ENCODE peak calls at places on chromosomes 12 and 14, in five cellular contexts. F, I, N, S and J are unnamed samples. For H3K9me3, the result is how much of the 10 kb centered on the place peaks cover.

GRCh38 chr14:89720076-89720687 is 234.3 kb downstream of the EFCAB11 start:
- DNase-seq in F (no peak), N (no peak), I (no peak), S (no peak), J (no peak)

GRCh38 chr14:104437703-104438102 is 141.9 kb upstream of the C14orf180 start:
- DNase-seq in I (no peak), F (no peak), S (no peak), N (peak), J (no peak)

GRCh38 chr12:69732088-69732487 is 6.6 kb upstream of the RAB3IP start:
- DNase-seq in I (no peak), S (no peak), F (no peak), N (no peak), J (no peak)

GRCh38 chr12:105834496-105834895 is 304.3 kb downstream of the NUAK1 start:
- DNase-seq in F (no peak), S (no peak), N (no peak), I (no peak), J (no peak)

GRCh38 chr14:49796025-49796424 is 28.1 kb downstream of the KLHDC2 start:
- DNase-seq in S (no peak), F (no peak), I (no peak), N (no peak), J (no peak)

GRCh38 chr12:5965950-5966383 is 20.9 kb upstream of the ANO2 start:
- DNase-seq in N (peak), I (peak), S (peak), F (peak), J (peak)

GRCh38 chr12:21852251-21852650 is 77.7 kb upstream of the KCNJ8 start:
- DNase-seq in I (no peak), S (no peak), N (no peak), F (no peak), J (no peak)

GRCh38 chr12:40598073-40598472 is 94.2 kb upstream of the CNTN1 start:
- DNase-seq in I (no peak), F (no peak), S (no peak), N (no peak), J (no peak)

GRCh38 chr14:23577710-23578392 is 739 bp downstream of the JPH4 start:
- DNase-seq in I (no peak), N (no peak), F (no peak), S (no peak), J (no peak)

GRCh38 chr12:7144414-7145120 is 14.4 kb downstream of the CLSTN3 start:
- DNase-seq in S (no peak), I (no peak), F (no peak), N (peak), J (peak)

GRCh38 chr14:43535231-43535838 is 971.7 kb downstream of the FSCB start:
- DNase-seq in S (no peak), N (no peak), F (no peak), I (no peak), J (no peak)

GRCh38 chr12:95582230-95583058 is 31.2 kb upstream of the USP44 start:
- DNase-seq in I (no peak), N (no peak), F (no peak), S (no peak), J (no peak)

GRCh38 chr14:68141531-68142088 is 322.0 kb downstream of the RAD51B start:
- DNase-seq in F (no peak), N (no peak), I (no peak), S (no peak), J (no peak)

GRCh38 chr14:75268638-75269550 is 9.7 kb upstream of the FOS start:
- DNase-seq in N (no peak), I (no peak), F (no peak), S (no peak), J (no peak)

GRCh38 chr12:124456133-124456651 is 111.2 kb downstream of the NCOR2 start:
- DNase-seq in I (no peak), S (no peak), N (no peak), F (no peak), J (no peak)
- H3K4me3 ChIP-seq in I (no peak), S (no peak), N (peak), F (no peak), J (no peak)

DNA sequence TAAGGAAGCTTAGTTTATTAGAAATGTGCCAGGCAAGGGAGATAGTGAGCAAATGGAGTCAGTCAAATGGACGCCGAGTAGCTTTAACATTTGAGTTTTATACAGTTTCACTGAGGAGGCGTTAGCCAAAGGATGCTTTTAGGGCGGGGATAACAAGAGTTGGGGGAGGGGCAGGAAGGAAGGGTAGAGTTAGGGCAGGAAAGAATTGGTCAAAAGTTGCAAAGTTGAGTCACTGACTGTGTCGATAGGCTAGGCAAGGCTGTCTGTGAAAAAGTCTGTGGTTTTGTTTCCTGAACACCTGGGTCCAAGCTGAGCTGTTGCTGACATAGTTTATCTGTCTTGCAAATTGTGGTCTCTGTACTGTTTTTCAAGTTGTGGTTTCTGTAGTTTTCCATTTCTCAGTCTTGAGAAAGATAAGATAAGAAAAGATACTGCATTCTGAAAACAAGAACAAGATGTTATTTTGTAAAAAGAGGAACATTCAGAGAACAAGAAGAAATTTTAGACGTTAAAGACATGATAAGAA is 62.6 kb upstream of the RESF1 start:
- DNase-seq in F (peak), S (no peak), I (peak), N (no peak), J (peak)
- H3K9me3 ChIP-seq in F (under half), S (under half), I (under half), N (under half), J (under half)

DNA sequence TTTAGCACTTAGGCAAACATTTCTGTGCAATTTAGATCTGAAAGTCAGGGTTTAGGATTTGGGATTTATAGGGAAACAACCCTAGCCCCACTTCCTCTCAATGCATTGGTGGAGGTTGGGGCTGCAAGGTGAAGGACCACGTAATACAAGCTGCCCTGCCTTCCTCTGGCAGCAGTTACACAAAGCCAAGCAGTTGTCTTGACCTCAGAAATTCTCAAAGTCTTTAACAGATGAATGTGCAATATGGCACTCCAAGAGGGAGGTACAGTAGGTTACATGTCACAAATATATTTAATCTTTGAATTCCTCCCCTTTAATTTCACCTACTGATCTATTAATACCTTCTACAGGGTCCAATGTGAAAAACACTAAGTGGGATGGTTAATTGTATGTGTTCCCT is 23.9 kb downstream of the IFNG-AS1 start:
- DNase-seq in S (no peak), N (no peak), F (no peak), I (no peak), J (no peak)
- H3K4me3 ChIP-seq in S (no peak), N (no peak), F (no peak), I (no peak), J (no peak)

GRCh38 chr14:80678436-80678835 is 263.1 kb downstream of the CEP128 start:
- DNase-seq in I (no peak), F (no peak), S (no peak), N (no peak), J (no peak)

GRCh38 chr14:80679273-80679672 is 262.3 kb downstream of the CEP128 start:
- DNase-seq in S (no peak), I (no peak), N (no peak), F (no peak), J (no peak)

DNA sequence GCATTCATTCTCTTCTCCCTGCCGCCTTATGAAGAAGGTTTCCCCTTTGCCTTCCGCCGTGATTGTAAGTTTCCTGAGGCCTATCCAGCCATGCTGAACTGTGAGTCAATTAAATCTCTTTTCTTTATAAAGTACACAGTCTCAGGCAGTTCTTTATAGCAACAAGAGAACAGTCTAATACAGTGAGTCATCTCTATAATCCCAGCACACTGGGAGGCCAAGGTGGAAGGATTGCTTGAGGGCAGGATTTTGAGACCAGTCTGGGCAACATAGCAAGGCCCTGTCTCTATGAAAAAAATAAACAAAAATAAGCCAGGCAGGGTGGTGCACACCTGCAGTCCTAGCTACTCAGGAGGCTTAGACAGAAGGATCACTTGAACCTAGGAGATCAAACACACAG is 259.9 kb downstream of the CEP128 start:
- DNase-seq in N (no peak), I (no peak), F (no peak), S (no peak), J (no peak)
- H3K9me3 ChIP-seq in N (under half), I (under half), F (under half), S (under half), J (under half)

DNA sequence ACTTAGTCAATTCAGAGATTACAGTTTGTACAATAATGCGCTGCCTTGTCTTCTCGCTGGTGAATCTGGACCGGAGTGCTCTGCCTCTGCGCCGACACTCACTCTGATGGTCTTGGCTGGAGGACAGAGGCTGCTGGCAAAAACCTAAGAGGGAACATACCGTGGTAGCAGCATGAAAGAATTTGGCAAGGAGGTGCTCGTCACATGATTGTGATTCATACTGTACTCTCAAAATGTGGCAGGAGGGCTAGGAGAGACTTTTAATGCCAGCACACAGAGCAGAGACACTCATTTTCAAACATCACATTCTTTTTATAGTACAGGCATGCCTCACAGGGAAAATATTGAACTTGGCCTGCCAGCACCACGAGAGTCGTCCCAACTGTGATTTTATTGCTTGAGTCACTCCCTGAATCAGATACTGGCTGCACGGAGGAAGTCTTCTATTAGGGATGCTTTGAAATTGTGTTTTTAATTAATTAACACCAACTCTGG is 67.8 kb downstream of the HMGA2 start:
- DNase-seq in F (peak), N (peak), S (peak), I (no peak), J (no peak)
- H3K4me3 ChIP-seq in F (no peak), N (no peak), S (no peak), I (no peak), J (no peak)

GRCh38 chr12:133080051-133080618 is 588 bp upstream of the ZNF140 start:
- DNase-seq in S (peak), F (peak), N (peak), I (peak), J (peak)
- H3K9me3 ChIP-seq in S (half or more), F (under half), N (half or more), I (half or more), J (under half)

DNA sequence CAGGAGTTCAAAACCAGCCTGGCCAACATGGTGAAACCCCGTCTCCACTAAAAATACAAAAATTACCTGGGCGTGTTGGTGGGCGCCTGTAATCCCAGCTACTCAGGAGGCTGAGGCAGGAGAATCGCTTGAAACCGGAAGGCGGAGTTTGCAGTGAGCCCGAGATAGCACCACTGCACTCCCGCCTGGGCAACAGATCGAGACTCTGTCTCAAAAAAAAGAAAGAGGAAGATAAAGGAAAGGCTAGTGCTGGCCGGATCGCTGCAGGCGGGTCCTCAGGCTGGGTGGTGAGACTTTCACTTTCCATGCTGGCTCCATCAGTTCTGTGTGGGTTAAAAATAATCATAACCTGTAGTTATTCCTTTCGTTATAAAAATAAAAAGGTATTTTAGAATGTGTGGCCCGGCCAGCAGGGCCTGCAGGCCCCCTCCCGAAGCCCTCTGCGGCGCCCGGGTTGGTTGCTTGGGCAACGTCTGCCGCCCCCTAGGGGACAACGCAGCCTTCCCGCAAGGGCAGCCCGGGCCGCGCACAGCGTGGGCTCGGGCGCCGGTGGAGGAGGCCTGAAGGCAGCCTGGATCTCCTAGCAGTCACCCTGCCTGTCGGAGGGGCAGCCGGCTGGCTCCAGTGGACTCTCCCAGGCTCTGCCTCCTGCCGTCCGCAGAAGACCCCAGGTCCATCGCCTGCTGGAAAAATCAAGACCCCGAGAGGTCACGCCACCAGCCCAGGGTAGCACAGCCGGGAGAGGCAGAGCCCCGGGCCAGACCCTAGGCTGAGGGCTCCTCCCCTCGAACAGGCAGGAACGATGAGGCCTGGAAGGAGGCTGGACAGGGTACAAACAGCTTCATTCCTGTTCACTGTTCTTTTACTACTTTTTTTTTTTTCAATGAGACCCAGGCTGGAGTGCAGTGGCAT is 5.0 kb upstream of the SLC25A47 start:
- DNase-seq in S (peak), I (peak), F (peak), N (peak), J (peak)
- H3K4me3 ChIP-seq in S (peak), I (peak), F (peak), N (peak), J (no peak)